ENCODE peak calls at places on chromosomes 1 and 21, in ten cellular contexts. T is heart left ventricle, Z is left lung, M is right cardiac atrium, Y is body of pancreas, D is heart right ventricle, P is aorta, F is mucosa of descending colon, R is pancreas, S is K562. X is an unnamed sample.

GRCh38 chr1:84223751-84224432 is 77.6 kb upstream of the SAMD13 start:
- ATAC-seq in T (no peak), Z (no peak), M (no peak), Y (no peak), D (no peak), P (no peak), F (peak), R (no peak), S (no peak), X (no peak)

GRCh38 chr1:100445565-100445964 is 92.4 kb upstream of the GPR88 start:
- ATAC-seq in T (no peak), Z (no peak), M (no peak), Y (no peak), D (no peak), P (no peak), F (no peak), R (no peak), S (no peak), X (no peak)

GRCh38 chr1:74579425-74579824 is 67.0 kb upstream of the LRRC53 start:
- ATAC-seq in T (no peak), Z (no peak), M (no peak), Y (no peak), D (no peak), P (no peak), F (no peak), R (no peak), S (no peak), X (no peak)

GRCh38 chr1:31467005-31467674 is 54.1 kb downstream of the SERINC2 start:
- ATAC-seq in T (no peak), Z (peak), M (no peak), Y (no peak), D (no peak), P (no peak), F (no peak), R (no peak), S (no peak), X (no peak)

GRCh38 chr21:16324630-16325029 is 594.8 kb downstream of the USP25 start:
- ATAC-seq in T (no peak), Z (no peak), M (no peak), Y (no peak), D (no peak), P (no peak), F (no peak), R (no peak), S (no peak), X (no peak)

GRCh38 chr1:184449916-184450315 is 63.1 kb downstream of the C1orf21 start:
- ATAC-seq in T (no peak), Z (no peak), M (peak), Y (no peak), D (no peak), P (no peak), F (peak), R (no peak), S (no peak), X (no peak)

GRCh38 chr1:7912743-7913557 is 27.7 kb downstream of the TNFRSF9 start:
- ATAC-seq in T (no peak), Z (peak), M (no peak), Y (no peak), D (no peak), P (no peak), F (peak), R (no peak), S (peak), X (no peak)

GRCh38 chr1:179126338-179127060 is 44.6 kb downstream of the TOR3A start:
- ATAC-seq in T (no peak), Z (peak), M (peak), Y (peak), D (peak), P (peak), F (no peak), R (peak), S (no peak), X (peak)

GRCh38 chr1:8667869-8668595 is 149.4 kb downstream of the RERE start:
- ATAC-seq in T (no peak), Z (no peak), M (no peak), Y (no peak), D (no peak), P (no peak), F (no peak), R (no peak), S (no peak), X (no peak)

GRCh38 chr1:24463756-24464377 is 38.8 kb upstream of the RCAN3 start:
- ATAC-seq in T (no peak), Z (no peak), M (no peak), Y (no peak), D (no peak), P (no peak), F (no peak), R (no peak), S (peak), X (no peak)
- H3K4me3 ChIP-seq in T (no peak), Z (no peak), M (no peak), Y (no peak), D (no peak), P (no peak), F (no peak), R (no peak), S (no peak), X (no peak)

GRCh38 chr1:201422026-201422425 is 496 bp upstream of the TNNI1 start:
- ATAC-seq in T (no peak), Z (no peak), M (no peak), Y (no peak), D (no peak), P (no peak), F (no peak), R (no peak), S (no peak), X (no peak)
- H3K4me3 ChIP-seq in T (no peak), Z (no peak), M (no peak), Y (no peak), D (no peak), P (no peak), F (no peak), R (no peak), S (no peak), X (no peak)

DNA sequence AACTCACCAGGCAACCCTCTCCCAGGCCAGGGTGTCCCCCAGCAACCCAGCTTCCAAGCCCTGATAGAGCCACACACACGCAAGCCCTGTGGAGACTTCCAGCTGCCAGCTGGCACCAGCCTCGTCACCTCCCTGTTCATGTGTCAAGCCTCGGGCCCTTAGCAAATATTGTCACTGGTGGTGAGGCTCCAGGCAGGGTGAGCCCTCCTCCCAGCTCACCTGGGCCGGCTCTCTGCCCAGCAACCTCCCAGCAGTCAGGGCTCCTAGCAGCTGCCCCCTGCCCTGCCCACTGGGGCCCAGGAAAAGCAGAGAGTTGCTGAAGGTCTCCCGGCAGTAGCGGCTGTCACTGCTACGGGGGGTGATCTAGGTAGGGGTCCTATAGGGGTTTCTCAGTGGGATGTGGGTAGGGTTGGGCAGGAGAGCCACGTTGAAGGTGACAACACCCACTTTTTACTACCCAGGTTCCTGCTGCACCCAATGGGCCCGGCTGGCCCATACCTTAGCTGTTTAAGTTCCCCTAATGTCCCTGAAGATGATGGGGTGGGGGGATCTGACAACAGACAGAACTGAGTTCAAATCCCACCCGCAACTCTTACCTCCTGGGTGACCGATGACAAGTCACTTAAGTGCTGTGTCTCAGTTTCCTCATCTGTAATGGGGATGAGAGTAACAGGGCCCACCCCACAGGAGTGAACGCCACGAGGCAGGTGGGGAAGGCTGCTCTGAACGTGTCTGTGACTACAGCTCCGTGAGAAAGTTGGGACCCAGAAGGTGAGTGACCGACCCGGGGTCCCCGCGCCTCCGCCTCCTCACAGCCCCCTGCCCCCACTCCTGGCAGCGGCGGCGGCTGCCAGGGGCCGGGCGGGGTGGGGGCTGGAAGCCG is 678 bp downstream of the TTC39A start:
- ATAC-seq in T (peak), Z (peak), M (peak), Y (peak), D (peak), P (peak), F (peak), R (peak), S (no peak), X (no peak)
- H3K4me3 ChIP-seq in T (peak), Z (peak), M (peak), Y (no peak), D (no peak), P (peak), F (no peak), R (peak), S (no peak), X (no peak)

DNA sequence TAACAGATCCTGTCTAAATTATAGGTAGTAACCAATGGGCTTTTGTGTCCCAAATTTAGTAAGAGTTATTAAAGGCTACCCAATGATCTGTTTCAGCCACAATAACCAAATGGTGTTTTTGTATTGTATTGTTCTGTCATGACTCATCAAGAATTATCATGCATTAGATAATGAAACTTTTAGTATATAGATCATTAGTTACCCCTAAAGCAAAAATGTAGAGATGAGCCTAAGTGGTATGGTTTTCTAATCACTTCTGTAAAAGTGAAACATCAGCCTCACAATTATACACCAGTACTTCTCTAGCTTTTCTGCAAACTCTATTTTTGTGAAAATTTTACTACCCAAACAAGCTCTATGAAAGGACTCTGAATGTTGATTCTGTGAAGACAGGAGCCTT is 71.4 kb downstream of the LRRC7 start:
- ATAC-seq in T (no peak), Z (no peak), M (no peak), Y (no peak), D (no peak), P (no peak), F (no peak), R (no peak), S (no peak), X (no peak)
- H3K4me3 ChIP-seq in T (no peak), Z (no peak), M (no peak), Y (no peak), D (no peak), P (no peak), F (no peak), R (no peak), S (no peak), X (no peak)

DNA sequence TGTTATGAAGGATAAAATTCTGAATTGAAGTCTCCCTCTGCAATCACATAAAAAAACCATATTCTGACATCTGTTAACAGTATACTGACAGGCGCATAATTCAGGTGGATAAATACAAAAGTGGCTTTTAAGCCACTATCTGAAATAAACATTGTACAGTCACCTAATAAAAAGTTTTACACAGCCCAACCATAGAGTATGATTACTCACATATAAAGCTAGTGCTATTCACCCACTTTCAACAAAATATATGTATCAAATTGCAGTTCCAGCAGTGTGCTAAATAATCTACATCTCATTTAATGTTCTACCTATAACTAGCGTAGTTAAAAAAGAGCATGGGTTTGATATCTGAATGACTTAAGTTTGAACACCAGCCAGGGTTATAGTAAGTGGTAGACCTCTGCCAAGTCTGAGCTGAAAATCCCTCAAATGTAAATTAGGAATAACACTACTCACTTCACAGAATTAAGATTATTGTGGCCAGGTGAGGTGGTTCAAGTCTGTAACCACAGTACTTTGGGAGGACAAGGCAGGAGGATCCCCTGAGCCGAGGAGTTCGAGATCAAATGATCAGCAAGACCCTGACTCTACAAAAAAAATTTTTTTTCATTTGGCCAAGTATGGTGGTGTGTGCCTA is 3.9 kb downstream of the EGLN1 start:
- ATAC-seq in T (no peak), Z (no peak), M (no peak), Y (no peak), D (no peak), P (no peak), F (no peak), R (no peak), S (no peak), X (no peak)
- H3K4me3 ChIP-seq in T (peak), Z (peak), M (peak), Y (peak), D (peak), P (peak), F (no peak), R (peak), S (peak), X (peak)

GRCh38 chr1:43977376-43978263 is 1.4 kb upstream of the B4GALT2 start:
- ATAC-seq in T (no peak), Z (no peak), M (no peak), Y (no peak), D (no peak), P (no peak), F (no peak), R (no peak), S (no peak), X (no peak)
- H3K4me3 ChIP-seq in T (no peak), Z (peak), M (no peak), Y (no peak), D (no peak), P (no peak), F (no peak), R (no peak), S (no peak), X (no peak)

X was measured in gastroesophageal sphincter.